ENCODE peak calls at places on chromosomes 12 and 14, in seven cellular contexts. F is AG09309; Y is activated CD8-positive, alpha-beta T cell treated with anti-CD3 and anti-CD28 coated beads for 36 hours; R is stomach; I is gastrocnemius medialis; S is neural progenitor cell; V is nephron progenitor cell. K is an unnamed sample.

GRCh38 chr14:65062096-65063075 is 39.9 kb downstream of the MAX start:
- DNase-seq in F (no peak), Y (no peak), R (no peak), I (no peak), S (no peak), V (no peak), K (no peak)

GRCh38 chr14:36207500-36207899 is 31.0 kb upstream of the PTCSC3 start:
- DNase-seq in F (no peak), Y (no peak), R (no peak), I (no peak), S (peak), V (no peak), K (no peak)

GRCh38 chr12:92466391-92467305 is 236.1 kb upstream of the PLEKHG7 start:
- DNase-seq in F (no peak), Y (no peak), R (no peak), I (peak), S (peak), V (no peak), K (peak)

GRCh38 chr14:103688906-103689902 is 26.0 kb downstream of the XRCC3 start:
- DNase-seq in F (no peak), Y (no peak), R (no peak), I (no peak), S (no peak), V (no peak), K (peak)

GRCh38 chr12:83049306-83049705 is 362.6 kb downstream of the TMTC2 start:
- DNase-seq in F (no peak), Y (no peak), R (no peak), I (no peak), S (no peak), V (no peak), K (no peak)

GRCh38 chr14:91367173-91368171 is 50.1 kb downstream of the CCDC88C start:
- DNase-seq in F (no peak), Y (peak), R (peak), I (no peak), S (no peak), V (no peak), K (peak)

GRCh38 chr12:29286081-29286800 is 94.7 kb downstream of the ERGIC2 start:
- DNase-seq in F (no peak), Y (no peak), R (no peak), I (no peak), S (no peak), V (no peak), K (no peak)

GRCh38 chr12:116533343-116534248 is 25.6 kb upstream of the MAP1LC3B2 start:
- DNase-seq in F (no peak), Y (peak), R (peak), I (peak), S (peak), V (peak), K (peak)

GRCh38 chr14:68987653-68988036 is 8.5 kb upstream of the ACTN1 start:
- DNase-seq in F (no peak), Y (no peak), R (no peak), I (no peak), S (peak), V (no peak), K (no peak)

GRCh38 chr12:75606921-75607320 is 95.5 kb upstream of the KRR1 start:
- DNase-seq in F (no peak), Y (no peak), R (no peak), I (no peak), S (no peak), V (no peak), K (no peak)

GRCh38 chr12:14643247-14643646 is 53.2 kb downstream of the GUCY2C start:
- DNase-seq in F (no peak), Y (no peak), R (no peak), I (no peak), S (no peak), V (no peak), K (no peak)

GRCh38 chr14:80310950-80311349 is 99.6 kb upstream of the DIO2 start:
- DNase-seq in F (no peak), Y (no peak), R (no peak), I (no peak), S (no peak), V (no peak), K (no peak)

GRCh38 chr12:92206596-92206995 is 61.0 kb upstream of the BTG1 start:
- DNase-seq in F (no peak), Y (no peak), R (no peak), I (no peak), S (no peak), V (no peak), K (no peak)

GRCh38 chr14:72519543-72519942 is 374.4 kb downstream of the DPF3 start:
- DNase-seq in F (no peak), Y (peak), R (no peak), I (no peak), S (no peak), V (no peak), K (no peak)

GRCh38 chr12:132153501-132154340 is 9.5 kb downstream of the NOC4L start:
- DNase-seq in F (peak), Y (peak), R (peak), I (no peak), S (peak), V (peak), K (peak)

GRCh38 chr12:28090835-28091234 is 99.4 kb upstream of the CCDC91 start:
- DNase-seq in F (no peak), Y (no peak), R (no peak), I (no peak), S (no peak), V (no peak), K (no peak)

GRCh38 chr14:50545618-50546017 is 13.2 kb upstream of the MAP4K5 start:
- DNase-seq in F (no peak), Y (no peak), R (no peak), I (peak), S (no peak), V (no peak), K (no peak)

GRCh38 chr12:113351089-113351488 is 7.3 kb upstream of the PLBD2 start:
- DNase-seq in F (no peak), Y (no peak), R (no peak), I (no peak), S (no peak), V (no peak), K (no peak)

GRCh38 chr14:38868415-38869290 is 234.4 kb downstream of the SEC23A start:
- DNase-seq in F (no peak), Y (no peak), R (no peak), I (no peak), S (no peak), V (no peak), K (no peak)

GRCh38 chr14:53742226-53742607 is 214.4 kb downstream of the BMP4 start:
- DNase-seq in F (no peak), Y (no peak), R (no peak), I (no peak), S (peak), V (no peak), K (no peak)

GRCh38 chr14:32450919-32451675 is 122.0 kb downstream of the AKAP6 start:
- DNase-seq in F (no peak), Y (no peak), R (no peak), I (no peak), S (no peak), V (no peak), K (no peak)

GRCh38 chr12:102120564-102120873 is 536 bp downstream of the PARPBP start:
- DNase-seq in F (no peak), Y (no peak), R (no peak), I (no peak), S (peak), V (no peak), K (no peak)

GRCh38 chr12:5796171-5797091 is 148.6 kb downstream of the ANO2 start:
- DNase-seq in F (no peak), Y (peak), R (peak), I (no peak), S (peak), V (peak), K (peak)
- TF ChIP-seq CTCF in F (peak), Y (peak), R (peak), I (peak), S (peak), V (peak), K (peak)

GRCh38 chr12:23060161-23060560 is 435.2 kb downstream of the ETNK1 start:
- DNase-seq in F (no peak), Y (no peak), R (no peak), I (no peak), S (no peak), V (no peak), K (no peak)

GRCh38 chr12:23057571-23057970 is 432.6 kb downstream of the ETNK1 start:
- DNase-seq in F (no peak), Y (no peak), R (no peak), I (no peak), S (no peak), V (no peak), K (no peak)

GRCh38 chr12:23049180-23049579 is 424.2 kb downstream of the ETNK1 start:
- DNase-seq in F (no peak), Y (no peak), R (no peak), I (no peak), S (no peak), V (no peak), K (no peak)

DNA sequence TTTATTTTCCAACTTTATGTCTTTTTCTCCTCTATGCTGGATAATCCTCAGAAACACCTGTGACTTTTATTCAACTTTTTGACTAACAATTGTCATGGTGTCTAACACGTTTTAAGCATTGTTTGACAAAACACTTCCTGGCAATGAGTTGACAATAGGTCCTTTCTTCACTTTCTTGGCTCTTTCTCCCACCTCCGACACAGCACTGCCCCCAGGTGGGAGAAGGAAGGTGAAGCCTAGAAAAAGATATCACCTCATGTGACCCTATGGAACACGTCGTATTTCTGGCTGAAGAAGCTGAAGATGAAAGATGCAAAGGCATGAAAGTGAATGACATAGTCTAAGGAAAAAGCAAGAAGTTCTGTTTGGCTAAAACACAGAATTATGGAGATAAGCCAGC is 430.0 kb downstream of the ETNK1 start:
- DNase-seq in F (no peak), Y (peak), R (no peak), I (no peak), S (peak), V (peak), K (no peak)
- TF ChIP-seq CTCF in F (no peak), Y (no peak), R (peak), I (no peak), S (peak), V (peak), K (peak)

GRCh38 chr12:120686690-120687569 is at the start of gene MLEC:
- DNase-seq in F (peak), Y (peak), R (peak), I (peak), S (peak), V (peak), K (peak)
- TF ChIP-seq CTCF in F (peak), Y (no peak), R (no peak), I (peak), S (peak), V (no peak), K (peak)

GRCh38 chr14:52153939-52154338 is 85.1 kb upstream of the NID2 start:
- DNase-seq in F (no peak), Y (no peak), R (no peak), I (no peak), S (no peak), V (no peak), K (no peak)
- TF ChIP-seq CTCF in F (no peak), Y (no peak), R (no peak), I (no peak), S (no peak), V (no peak), K (no peak)

DNA sequence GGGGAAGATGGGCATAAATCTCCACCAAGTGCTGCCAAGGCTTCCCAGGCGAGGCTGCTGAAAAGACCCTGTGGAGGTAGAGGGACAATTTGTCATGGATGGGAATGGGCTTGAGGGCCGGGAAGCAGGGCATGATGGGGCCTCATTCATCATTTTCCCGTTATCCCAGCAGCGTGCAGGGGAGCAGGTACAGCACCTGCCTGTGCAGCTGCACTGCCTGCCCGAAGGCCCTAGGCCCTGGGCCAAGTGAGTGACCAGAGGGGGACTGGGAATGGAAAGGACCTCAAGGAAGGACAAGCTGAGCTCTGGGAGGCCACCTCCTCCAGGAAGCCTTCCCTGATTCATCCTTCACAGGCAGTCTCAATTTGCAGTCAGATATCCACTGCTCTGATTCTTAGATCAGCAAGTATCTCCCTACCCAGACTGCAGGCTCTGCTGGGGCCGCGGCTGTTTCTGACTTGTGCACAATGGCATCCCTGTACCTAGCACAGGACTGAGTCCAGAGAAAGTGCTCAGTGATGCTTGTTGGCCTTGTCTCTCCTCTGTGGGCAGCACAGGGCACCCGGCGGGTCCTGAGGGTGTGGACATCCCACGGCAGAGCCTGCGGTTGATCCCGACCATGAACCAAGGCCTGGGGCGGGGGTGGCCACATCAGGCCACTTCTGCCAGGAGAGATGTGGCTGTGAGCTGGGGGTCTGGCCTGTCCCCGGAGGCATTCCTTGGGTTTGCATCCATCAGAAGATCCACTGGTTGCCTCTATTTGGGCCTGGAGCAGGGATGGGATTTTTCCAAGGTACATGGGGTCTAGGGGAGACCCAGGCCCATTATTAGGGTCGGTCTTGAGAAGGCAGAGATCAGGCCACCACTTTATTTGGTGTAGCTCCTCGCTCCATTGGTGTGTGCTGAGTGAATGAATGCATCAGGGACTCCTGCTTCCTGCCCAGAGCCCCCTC is 167.3 kb upstream of the RTL1 start:
- DNase-seq in F (no peak), Y (no peak), R (peak), I (no peak), S (no peak), V (no peak), K (no peak)
- TF ChIP-seq CTCF in F (no peak), Y (no peak), R (no peak), I (no peak), S (no peak), V (no peak), K (no peak)

GRCh38 chr14:58574623-58575022 is 63.1 kb upstream of the DACT1 start:
- DNase-seq in F (no peak), Y (no peak), R (no peak), I (no peak), S (no peak), V (no peak), K (no peak)
- TF ChIP-seq CTCF in F (peak), Y (no peak), R (no peak), I (no peak), S (peak), V (no peak), K (no peak)

GRCh38 chr12:88227871-88228270 is 85.8 kb downstream of the TMTC3 start:
- DNase-seq in F (no peak), Y (no peak), R (no peak), I (no peak), S (no peak), V (no peak), K (no peak)

GRCh38 chr12:88223519-88223918 is 81.4 kb downstream of the TMTC3 start:
- DNase-seq in F (no peak), Y (no peak), R (no peak), I (no peak), S (no peak), V (no peak), K (no peak)

GRCh38 chr12:88225776-88226175 is 83.7 kb downstream of the TMTC3 start:
- DNase-seq in F (no peak), Y (no peak), R (no peak), I (no peak), S (no peak), V (no peak), K (no peak)

GRCh38 chr12:88227263-88227662 is 85.2 kb downstream of the TMTC3 start:
- DNase-seq in F (no peak), Y (peak), R (no peak), I (no peak), S (no peak), V (no peak), K (no peak)

DNA sequence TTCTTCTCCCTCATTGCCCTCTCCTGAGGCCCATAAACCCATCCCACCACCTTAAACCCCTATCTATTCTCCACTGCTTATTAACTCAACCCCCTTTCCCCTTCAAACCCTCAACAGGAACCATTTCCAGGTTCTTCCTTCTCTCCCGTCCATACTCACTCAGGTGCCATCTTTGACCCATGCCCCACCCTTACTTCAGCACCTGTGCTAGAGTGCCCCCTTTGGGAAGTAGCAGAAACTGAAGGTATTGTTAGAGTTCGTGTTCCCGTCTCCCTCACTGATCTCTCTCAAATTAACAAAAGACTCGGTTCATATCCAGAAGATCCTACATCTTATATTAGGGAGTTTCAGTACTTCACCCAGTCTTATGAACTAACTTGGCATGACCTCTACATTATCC is 86.6 kb downstream of the TMTC3 start:
- DNase-seq in F (no peak), Y (no peak), R (no peak), I (no peak), S (no peak), V (no peak), K (no peak)
- TF ChIP-seq CTCF in F (no peak), Y (no peak), R (no peak), I (no peak), S (no peak), V (no peak), K (no peak)

GRCh38 chr12:25005376-25005775 is 56.5 kb upstream of the BCAT1 start:
- DNase-seq in F (no peak), Y (no peak), R (no peak), I (no peak), S (no peak), V (no peak), K (no peak)
- TF ChIP-seq CTCF in F (no peak), Y (no peak), R (no peak), I (no peak), S (no peak), V (no peak), K (no peak)

DNA sequence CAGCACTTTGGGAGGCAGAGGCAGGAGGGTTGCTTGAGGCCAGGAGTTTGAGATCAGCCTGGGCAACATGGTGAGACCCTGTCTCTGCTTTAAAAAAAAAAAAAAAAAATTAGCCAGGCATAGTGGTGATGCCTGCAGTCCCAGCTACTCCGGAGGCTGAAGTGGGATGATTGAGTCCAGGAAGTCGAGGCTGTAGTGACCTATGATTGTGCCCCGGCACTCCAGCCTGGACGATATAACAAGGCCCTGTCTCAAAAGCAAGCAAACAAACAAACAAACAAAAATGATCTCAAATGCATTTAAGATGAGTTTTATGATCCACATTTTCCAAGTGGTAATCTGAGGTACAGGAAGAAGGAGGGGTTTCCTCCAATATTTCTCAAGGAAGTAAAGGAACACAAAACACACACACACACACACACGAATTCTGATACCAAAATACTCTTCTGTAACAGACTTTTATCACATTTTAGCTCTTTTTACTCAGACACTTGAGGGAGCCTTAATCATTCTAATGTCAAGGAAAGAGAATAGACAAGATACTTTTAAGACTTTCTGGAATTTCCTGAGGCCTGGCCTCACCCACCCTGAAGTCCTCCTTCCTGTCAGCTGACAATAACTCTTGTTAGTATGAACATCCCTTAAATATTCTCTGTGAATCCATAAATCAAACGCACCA is 44.4 kb upstream of the CERS5 start:
- DNase-seq in F (no peak), Y (no peak), R (no peak), I (no peak), S (no peak), V (no peak), K (no peak)
- TF ChIP-seq CTCF in F (no peak), Y (no peak), R (no peak), I (no peak), S (no peak), V (no peak), K (no peak)

GRCh38 chr14:44657688-44658388 is 150.8 kb upstream of the FSCB start:
- DNase-seq in F (peak), Y (no peak), R (no peak), I (no peak), S (peak), V (no peak), K (no peak)
- TF ChIP-seq CTCF in F (peak), Y (no peak), R (no peak), I (no peak), S (peak), V (peak), K (no peak)

K was measured in GM10248.